ENCODE peak calls at places on chromosomes 11 and 22, in ten cellular contexts. A is NCI-H1694 treated with DMSO at 0.1 percent for 48 hours; K is stimulated activated CD4-positive, alpha-beta T cell treated with anti-CD3 and anti-CD28 coated beads, TNF-alpha, amount 100 ng/mL, for 1 hour; O is omental fat pad; R is stomach; N is transverse colon; I is activated CD4-positive, alpha-beta T cell treated with anti-CD3 and anti-CD28 coated beads, Interleukin-2, amount 50 U/mL, for 48 hours; G is sciatic nerve; V is GOT3; D is cardiac fibroblast. B is an unnamed sample.

GRCh38 chr11:1152316-1153104 is 5.2 kb upstream of the MUC5AC start:
- DNase-seq in A (no peak), K (no peak), O (no peak), R (peak), N (no peak), I (peak), G (no peak), V (no peak), D (peak), B (peak)

GRCh38 chr11:118618991-118619375 is 11.6 kb downstream of the PHLDB1 start:
- DNase-seq in A (no peak), K (no peak), O (no peak), R (no peak), N (no peak), I (no peak), G (no peak), V (no peak), D (peak), B (no peak)

GRCh38 chr11:98047647-98048046 is 973.1 kb upstream of the CNTN5 start:
- DNase-seq in A (no peak), K (no peak), O (no peak), R (no peak), N (no peak), I (no peak), G (no peak), V (no peak), D (no peak), B (no peak)

GRCh38 chr22:42169055-42169469 is 38.5 kb upstream of the CYP2D6 start:
- DNase-seq in A (peak), K (peak), O (peak), R (peak), N (peak), I (peak), G (peak), V (no peak), D (peak), B (peak)

GRCh38 chr11:44507491-44507890 is 58.0 kb upstream of the CD82 start:
- DNase-seq in A (no peak), K (no peak), O (no peak), R (no peak), N (no peak), I (no peak), G (no peak), V (no peak), D (no peak), B (no peak)

GRCh38 chr22:39148727-39149535 is 3.5 kb downstream of the CBX7 start:
- DNase-seq in A (no peak), K (peak), O (no peak), R (peak), N (peak), I (peak), G (peak), V (no peak), D (no peak), B (peak)

GRCh38 chr11:536841-537621 is at the start of gene LRRC56:
- DNase-seq in A (no peak), K (peak), O (peak), R (peak), N (peak), I (peak), G (peak), V (no peak), D (peak), B (peak)

GRCh38 chr11:78188809-78189724 is at the start of gene USP35:
- DNase-seq in A (no peak), K (no peak), O (no peak), R (no peak), N (no peak), I (no peak), G (peak), V (no peak), D (no peak), B (no peak)

GRCh38 chr22:38645430-38645829 is 10.8 kb downstream of the FAM227A start:
- DNase-seq in A (no peak), K (no peak), O (no peak), R (no peak), N (no peak), I (no peak), G (no peak), V (no peak), D (no peak), B (no peak)

GRCh38 chr22:37852418-37852817 is 3.2 kb downstream of the EIF3L start:
- DNase-seq in A (no peak), K (no peak), O (no peak), R (no peak), N (no peak), I (no peak), G (no peak), V (no peak), D (no peak), B (no peak)

GRCh38 chr11:120248551-120249278 is 8.8 kb downstream of the POU2F3 start:
- DNase-seq in A (no peak), K (no peak), O (no peak), R (no peak), N (no peak), I (no peak), G (no peak), V (no peak), D (no peak), B (no peak)

GRCh38 chr22:19756288-19757128 is 4.1 kb upstream of the TBX1 start:
- DNase-seq in A (no peak), K (peak), O (no peak), R (peak), N (peak), I (peak), G (no peak), V (no peak), D (peak), B (peak)

GRCh38 chr11:10622108-10622507 is 53.6 kb upstream of the LYVE1 start:
- DNase-seq in A (no peak), K (no peak), O (no peak), R (no peak), N (no peak), I (no peak), G (no peak), V (no peak), D (no peak), B (no peak)

GRCh38 chr11:133509924-133510697 is 22.2 kb downstream of the OPCML start:
- DNase-seq in A (no peak), K (no peak), O (no peak), R (no peak), N (no peak), I (no peak), G (no peak), V (no peak), D (no peak), B (no peak)

GRCh38 chr11:1218256-1218787 is 4.5 kb upstream of the MUC5B start:
- DNase-seq in A (no peak), K (no peak), O (no peak), R (no peak), N (peak), I (no peak), G (peak), V (no peak), D (no peak), B (no peak)

GRCh38 chr11:2363130-2363529 is 14.0 kb upstream of the CD81 start:
- DNase-seq in A (no peak), K (no peak), O (no peak), R (no peak), N (no peak), I (no peak), G (no peak), V (no peak), D (no peak), B (no peak)

GRCh38 chr11:88849368-88849767 is 216.4 kb downstream of the GRM5 start:
- DNase-seq in A (no peak), K (no peak), O (no peak), R (no peak), N (no peak), I (no peak), G (no peak), V (no peak), D (no peak), B (no peak)

GRCh38 chr22:42648368-42649260 is 578 bp downstream of the CYB5R3 start:
- DNase-seq in A (no peak), K (no peak), O (no peak), R (peak), N (peak), I (peak), G (peak), V (no peak), D (peak), B (no peak)

GRCh38 chr11:64776875-64777274 is 1.5 kb downstream of the SF1 start:
- DNase-seq in A (no peak), K (no peak), O (no peak), R (no peak), N (no peak), I (no peak), G (peak), V (no peak), D (no peak), B (no peak)

GRCh38 chr11:62129610-62130497 is 6.0 kb downstream of the INCENP start:
- DNase-seq in A (no peak), K (no peak), O (no peak), R (peak), N (no peak), I (no peak), G (no peak), V (no peak), D (no peak), B (peak)

GRCh38 chr11:73761403-73761945 is 600 bp upstream of the RAB6A start:
- DNase-seq in A (no peak), K (no peak), O (no peak), R (no peak), N (peak), I (no peak), G (no peak), V (no peak), D (no peak), B (no peak)

GRCh38 chr11:74937696-74938475 is 11.0 kb downstream of the XRRA1 start:
- DNase-seq in A (no peak), K (no peak), O (no peak), R (no peak), N (no peak), I (no peak), G (no peak), V (no peak), D (peak), B (no peak)

GRCh38 chr11:687751-688150 is 7.3 kb downstream of the DEAF1 start:
- DNase-seq in A (no peak), K (no peak), O (no peak), R (no peak), N (no peak), I (no peak), G (no peak), V (no peak), D (no peak), B (no peak)

GRCh38 chr11:771617-772204 is 5.6 kb downstream of the GATD1 start:
- DNase-seq in A (no peak), K (no peak), O (no peak), R (no peak), N (no peak), I (no peak), G (no peak), V (no peak), D (no peak), B (no peak)

GRCh38 chr11:120034881-120035620 is 102.9 kb downstream of the TRIM29 start:
- DNase-seq in A (peak), K (no peak), O (no peak), R (no peak), N (no peak), I (no peak), G (no peak), V (no peak), D (no peak), B (peak)

GRCh38 chr11:13040969-13041561 is 31.9 kb downstream of the RASSF10 start:
- DNase-seq in A (no peak), K (no peak), O (no peak), R (no peak), N (no peak), I (no peak), G (no peak), V (no peak), D (no peak), B (no peak)

GRCh38 chr11:71130106-71130505 is 122.3 kb downstream of the SHANK2 start:
- DNase-seq in A (no peak), K (no peak), O (no peak), R (no peak), N (no peak), I (no peak), G (no peak), V (no peak), D (no peak), B (no peak)

GRCh38 chr11:74684661-74685060 is 46.6 kb downstream of the CHRDL2 start:
- DNase-seq in A (no peak), K (no peak), O (no peak), R (no peak), N (no peak), I (no peak), G (peak), V (no peak), D (no peak), B (no peak)

GRCh38 chr11:70524096-70524922 is 126.0 kb downstream of the CTTN start:
- DNase-seq in A (no peak), K (no peak), O (no peak), R (no peak), N (no peak), I (no peak), G (no peak), V (no peak), D (peak), B (no peak)

GRCh38 chr11:66443602-66444001 is 5.0 kb upstream of the MRPL11 start:
- DNase-seq in A (no peak), K (no peak), O (no peak), R (no peak), N (no peak), I (no peak), G (no peak), V (no peak), D (peak), B (no peak)

GRCh38 chr11:121482231-121483129 is 29.7 kb upstream of the SORL1-AS1 start:
- DNase-seq in A (no peak), K (peak), O (no peak), R (no peak), N (peak), I (peak), G (no peak), V (no peak), D (peak), B (peak)